ENCODE peak calls at places on chromosomes 5 and 9, in eight cellular contexts. J, L, W, I, R, C, Q and P are unnamed samples.

GRCh38 chr5:19886123-19886921 is 101.7 kb downstream of the CDH18 start:
- DNase-seq in J (no peak), L (no peak), W (no peak), I (no peak), R (no peak), C (no peak), Q (no peak), P (no peak)

GRCh38 chr9:71858812-71859211 is 52.2 kb downstream of the ABHD17B start:
- DNase-seq in J (no peak), L (no peak), W (no peak), I (no peak), R (no peak), C (no peak), Q (no peak), P (no peak)

GRCh38 chr9:23850242-23851023 is 24.4 kb upstream of the ELAVL2 start:
- DNase-seq in J (no peak), L (no peak), W (no peak), I (no peak), R (no peak), C (no peak), Q (no peak), P (no peak)

GRCh38 chr9:136629879-136630661 is 32.6 kb upstream of the EGFL7 start:
- DNase-seq in J (no peak), L (peak; percentile 61), W (peak; percentile 56), I (peak; percentile 54), R (no peak), C (no peak), Q (peak; percentile 48), P (peak; percentile 76)

GRCh38 chr5:117494208-117494607 is 919.6 kb upstream of the SEMA6A start:
- DNase-seq in J (no peak), L (no peak), W (no peak), I (no peak), R (no peak), C (no peak), Q (no peak), P (no peak)

GRCh38 chr9:13568446-13568845 is 289.0 kb upstream of the MPDZ start:
- DNase-seq in J (peak; percentile 39), L (no peak), W (no peak), I (no peak), R (peak; percentile 77), C (no peak), Q (no peak), P (no peak)

GRCh38 chr5:110050640-110051345 is 361.1 kb downstream of the MAN2A1 start:
- DNase-seq in J (no peak), L (no peak), W (no peak), I (no peak), R (no peak), C (no peak), Q (no peak), P (no peak)

GRCh38 chr5:147180751-147181150 is 54.1 kb upstream of the STK32A start:
- DNase-seq in J (no peak), L (no peak), W (no peak), I (no peak), R (no peak), C (no peak), Q (no peak), P (no peak)

GRCh38 chr5:57366744-57367143 is 115.9 kb downstream of the ACTBL2 start:
- DNase-seq in J (no peak), L (no peak), W (no peak), I (no peak), R (no peak), C (peak; percentile 91), Q (no peak), P (no peak)